ENCODE peak calls at places on chromosomes 7 and 10, in six cellular contexts. U is OCI-LY7, T is upper lobe of left lung, H is GM10248, Q is IMR-90, K is GM23338. V is an unnamed sample.

GRCh38 chr10:22931948-22932347 is 4.1 kb downstream of the ARMC3 start:
- DNase-seq in Q (peak; percentile 32), H (no peak), U (no peak), T (no peak), K (no peak), V (no peak)

GRCh38 chr7:38825721-38826440 is 83.1 kb downstream of the VPS41 start:
- DNase-seq in Q (no peak), K (no peak), U (no peak), H (peak; percentile 26), T (no peak), V (no peak)

GRCh38 chr7:133365892-133366291 is 113.0 kb downstream of the EXOC4 start:
- DNase-seq in K (no peak), Q (peak; percentile 62), U (no peak), T (no peak), H (no peak), V (no peak)

GRCh38 chr10:37654466-37654865 is 202.9 kb downstream of the ZNF248 start:
- DNase-seq in K (no peak), U (no peak), Q (no peak), H (no peak), T (no peak), V (no peak)

GRCh38 chr7:46839651-46840050 is 742.3 kb downstream of the TNS3 start:
- DNase-seq in H (no peak), T (no peak), Q (peak; percentile 53), K (no peak), U (no peak), V (no peak)

GRCh38 chr10:86300931-86301330 is 65.7 kb downstream of the GRID1 start:
- DNase-seq in K (no peak), H (no peak), Q (no peak), T (peak; percentile 16), U (no peak), V (no peak)

GRCh38 chr10:26269754-26270153 is 53.2 kb downstream of the GAD2 start:
- DNase-seq in U (peak; percentile 71), Q (no peak), K (peak; percentile 82), H (peak; percentile 31), T (no peak), V (no peak)

GRCh38 chr10:70773965-70774809 is 11.0 kb downstream of the TBATA start:
- DNase-seq in T (no peak), Q (no peak), H (peak; percentile 17), K (no peak), U (no peak), V (no peak)

GRCh38 chr7:66748791-66749190 is 8.3 kb downstream of the RABGEF1 start:
- DNase-seq in T (peak; percentile 75), U (no peak), K (no peak), H (no peak), Q (no peak), V (no peak)

GRCh38 chr7:140005754-140006503 is 56.8 kb downstream of the PARP12 start:
- DNase-seq in K (peak; percentile 89), H (no peak), U (no peak), T (no peak), Q (no peak), V (no peak)

GRCh38 chr10:36578306-36578705 is 547.1 kb upstream of the ANKRD30A start:
- DNase-seq in Q (peak; percentile 88), K (no peak), H (no peak), T (no peak), U (no peak), V (no peak)

GRCh38 chr10:30493609-30494530 is 59.9 kb downstream of the MAP3K8 start:
- DNase-seq in H (no peak), Q (peak; percentile 66), U (peak; percentile 43), T (peak; percentile 87), K (no peak), V (no peak)
- TF ChIP-seq CTCF in H (peak; percentile 22), Q (no peak), U (peak; percentile 71), T (peak; percentile 26), K (peak; percentile 7), V (no peak)

GRCh38 chr7:1377111-1377909 is 82.0 kb downstream of the MICALL2 start:
- DNase-seq in H (no peak), K (no peak), T (no peak), U (peak; percentile 11), Q (no peak), V (no peak)
- TF ChIP-seq CTCF in H (peak; percentile 13), K (peak; percentile 7), T (no peak), U (no peak), Q (no peak), V (no peak)

GRCh38 chr7:106737202-106737562 is 76.2 kb upstream of the CCDC71L start:
- DNase-seq in Q (peak; percentile 63), H (no peak), K (peak; percentile 14), T (no peak), U (peak; percentile 30), V (no peak)
- TF ChIP-seq CTCF in Q (peak; percentile 63), H (peak; percentile 26), K (peak; percentile 46), T (no peak), U (peak; percentile 59), V (no peak)

DNA sequence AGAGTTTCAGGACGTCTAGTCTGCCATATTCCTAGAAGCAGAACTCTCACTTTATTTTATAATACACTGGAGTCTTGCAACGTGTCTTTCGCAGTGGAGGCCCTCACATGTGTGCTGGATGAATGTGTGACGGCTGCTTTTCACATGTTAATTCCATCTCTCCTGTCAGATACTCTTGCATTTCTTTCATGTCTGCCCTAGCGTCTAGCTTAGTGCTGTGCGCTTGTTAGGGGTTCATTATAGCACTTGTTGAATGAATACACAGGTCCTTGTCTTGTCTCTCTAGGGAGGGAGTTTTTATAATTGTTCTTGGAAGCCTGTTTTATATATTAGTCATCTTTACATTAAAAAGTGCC is 94.4 kb downstream of the MAP3K8 start:
- DNase-seq in Q (no peak), T (no peak), K (no peak), H (no peak), U (no peak), V (no peak)
- TF ChIP-seq CTCF in Q (no peak), T (no peak), K (no peak), H (no peak), U (no peak), V (no peak)

GRCh38 chr7:151863386-151864079 is 13.4 kb downstream of the PRKAG2 start:
- DNase-seq in Q (no peak), U (peak; percentile 31), T (no peak), K (peak; percentile 65), H (no peak), V (no peak)
- TF ChIP-seq CTCF in Q (no peak), U (peak; percentile 38), T (peak; percentile 25), K (peak; percentile 68), H (peak; percentile 44), V (no peak)

V was measured in activated B cell treated with CpG ODN at 0.5 μM for 24 hours.